ENCODE peak calls at places on chromosomes 11 and 22, in ten cellular contexts. One of them, this sample, is unnamed.

GRCh38 chr11:128624269-128625170 is 37.2 kb upstream of the ETS1 start:
- DNase-seq in fibroblast of lung: no peak
- DNase-seq in stomach: peak
- DNase-seq in body of pancreas: no peak
- DNase-seq in mammary epithelial cell: no peak
- DNase-seq in cardiac muscle cell: no peak
- DNase-seq in gastrocnemius medialis: peak
- DNase-seq in colonic mucosa: no peak
- DNase-seq in upper lobe of right lung: no peak
- DNase-seq in uterus: no peak
- DNase-seq in this sample: no peak

GRCh38 chr22:24390576-24390975 is 36.8 kb upstream of the ADORA2A start:
- DNase-seq in gastrocnemius medialis: no peak
- DNase-seq in fibroblast of lung: no peak
- DNase-seq in cardiac muscle cell: peak
- DNase-seq in uterus: peak
- DNase-seq in mammary epithelial cell: no peak
- DNase-seq in body of pancreas: no peak
- DNase-seq in colonic mucosa: no peak
- DNase-seq in stomach: no peak
- DNase-seq in upper lobe of right lung: no peak
- DNase-seq in this sample: no peak

GRCh38 chr11:130580372-130580771 is 131.9 kb downstream of the ADAMTS15 start:
- DNase-seq in mammary epithelial cell: peak
- DNase-seq in fibroblast of lung: peak
- DNase-seq in upper lobe of right lung: no peak
- DNase-seq in gastrocnemius medialis: no peak
- DNase-seq in body of pancreas: no peak
- DNase-seq in stomach: no peak
- DNase-seq in cardiac muscle cell: peak
- DNase-seq in uterus: peak
- DNase-seq in colonic mucosa: no peak
- DNase-seq in this sample: no peak

GRCh38 chr11:86575208-86575855 is 97.1 kb downstream of the ME3 start:
- DNase-seq in upper lobe of right lung: no peak
- DNase-seq in fibroblast of lung: peak
- DNase-seq in uterus: no peak
- DNase-seq in mammary epithelial cell: no peak
- DNase-seq in colonic mucosa: no peak
- DNase-seq in gastrocnemius medialis: no peak
- DNase-seq in body of pancreas: no peak
- DNase-seq in stomach: no peak
- DNase-seq in cardiac muscle cell: peak
- DNase-seq in this sample: no peak

GRCh38 chr11:27391336-27392015 is 28.5 kb upstream of the CCDC34 start:
- DNase-seq in colonic mucosa: no peak
- DNase-seq in uterus: no peak
- DNase-seq in body of pancreas: no peak
- DNase-seq in mammary epithelial cell: peak
- DNase-seq in gastrocnemius medialis: no peak
- DNase-seq in upper lobe of right lung: no peak
- DNase-seq in fibroblast of lung: no peak
- DNase-seq in cardiac muscle cell: no peak
- DNase-seq in stomach: no peak
- DNase-seq in this sample: no peak

GRCh38 chr22:47997612-47998011 is 1235.2 kb downstream of the TBC1D22A start:
- DNase-seq in upper lobe of right lung: no peak
- DNase-seq in body of pancreas: no peak
- DNase-seq in cardiac muscle cell: no peak
- DNase-seq in fibroblast of lung: no peak
- DNase-seq in gastrocnemius medialis: no peak
- DNase-seq in colonic mucosa: no peak
- DNase-seq in stomach: no peak
- DNase-seq in mammary epithelial cell: no peak
- DNase-seq in uterus: no peak
- DNase-seq in this sample: no peak

GRCh38 chr22:50443202-50443601 is 31.6 kb downstream of the SBF1 start:
- DNase-seq in colonic mucosa: no peak
- DNase-seq in uterus: no peak
- DNase-seq in fibroblast of lung: no peak
- DNase-seq in mammary epithelial cell: no peak
- DNase-seq in gastrocnemius medialis: no peak
- DNase-seq in upper lobe of right lung: no peak
- DNase-seq in body of pancreas: peak
- DNase-seq in cardiac muscle cell: no peak
- DNase-seq in stomach: no peak
- DNase-seq in this sample: no peak

GRCh38 chr22:42926034-42926433 is 69.0 kb upstream of the ARFGAP3 start:
- DNase-seq in mammary epithelial cell: no peak
- DNase-seq in uterus: no peak
- DNase-seq in body of pancreas: no peak
- DNase-seq in fibroblast of lung: no peak
- DNase-seq in upper lobe of right lung: peak
- DNase-seq in stomach: peak
- DNase-seq in cardiac muscle cell: peak
- DNase-seq in colonic mucosa: no peak
- DNase-seq in gastrocnemius medialis: no peak
- DNase-seq in this sample: no peak

GRCh38 chr11:133228406-133229330 is 303.6 kb downstream of the OPCML start:
- DNase-seq in mammary epithelial cell: no peak
- DNase-seq in stomach: peak
- DNase-seq in cardiac muscle cell: no peak
- DNase-seq in colonic mucosa: peak
- DNase-seq in fibroblast of lung: no peak
- DNase-seq in uterus: no peak
- DNase-seq in upper lobe of right lung: no peak
- DNase-seq in body of pancreas: peak
- DNase-seq in gastrocnemius medialis: no peak
- DNase-seq in this sample: peak

GRCh38 chr11:19187880-19188279 is 13.9 kb downstream of the CSRP3 start:
- DNase-seq in uterus: no peak
- DNase-seq in cardiac muscle cell: no peak
- DNase-seq in mammary epithelial cell: peak
- DNase-seq in body of pancreas: no peak
- DNase-seq in fibroblast of lung: no peak
- DNase-seq in upper lobe of right lung: no peak
- DNase-seq in colonic mucosa: no peak
- DNase-seq in gastrocnemius medialis: no peak
- DNase-seq in stomach: no peak
- DNase-seq in this sample: no peak

GRCh38 chr11:20110908-20111669 is 49.2 kb downstream of the DBX1 start:
- DNase-seq in colonic mucosa: peak
- DNase-seq in upper lobe of right lung: no peak
- DNase-seq in gastrocnemius medialis: no peak
- DNase-seq in uterus: peak
- DNase-seq in mammary epithelial cell: peak
- DNase-seq in cardiac muscle cell: peak
- DNase-seq in fibroblast of lung: peak
- DNase-seq in body of pancreas: peak
- DNase-seq in stomach: peak
- DNase-seq in this sample: peak

GRCh38 chr11:95092549-95093324 is 3.1 kb downstream of the ENDOD1 start:
- DNase-seq in stomach: no peak
- DNase-seq in fibroblast of lung: peak
- DNase-seq in upper lobe of right lung: no peak
- DNase-seq in colonic mucosa: peak
- DNase-seq in gastrocnemius medialis: no peak
- DNase-seq in body of pancreas: no peak
- DNase-seq in mammary epithelial cell: peak
- DNase-seq in cardiac muscle cell: peak
- DNase-seq in uterus: no peak
- DNase-seq in this sample: no peak

GRCh38 chr11:971092-971690 is 45.5 kb downstream of the AP2A2 start:
- DNase-seq in gastrocnemius medialis: no peak
- DNase-seq in upper lobe of right lung: no peak
- DNase-seq in fibroblast of lung: no peak
- DNase-seq in uterus: no peak
- DNase-seq in colonic mucosa: no peak
- DNase-seq in stomach: no peak
- DNase-seq in body of pancreas: no peak
- DNase-seq in cardiac muscle cell: no peak
- DNase-seq in mammary epithelial cell: no peak
- DNase-seq in this sample: no peak

GRCh38 chr11:92154611-92155010 is 70.0 kb upstream of the FAT3 start:
- DNase-seq in upper lobe of right lung: no peak
- DNase-seq in fibroblast of lung: no peak
- DNase-seq in mammary epithelial cell: no peak
- DNase-seq in colonic mucosa: no peak
- DNase-seq in gastrocnemius medialis: no peak
- DNase-seq in cardiac muscle cell: no peak
- DNase-seq in stomach: no peak
- DNase-seq in body of pancreas: no peak
- DNase-seq in uterus: no peak
- DNase-seq in this sample: no peak

GRCh38 chr22:27682438-27682837 is 119.1 kb downstream of the MN1 start:
- DNase-seq in upper lobe of right lung: no peak
- DNase-seq in uterus: no peak
- DNase-seq in gastrocnemius medialis: no peak
- DNase-seq in mammary epithelial cell: no peak
- DNase-seq in fibroblast of lung: no peak
- DNase-seq in colonic mucosa: no peak
- DNase-seq in body of pancreas: no peak
- DNase-seq in cardiac muscle cell: no peak
- DNase-seq in stomach: no peak
- DNase-seq in this sample: no peak
- TF ChIP-seq CTCF in upper lobe of right lung: no peak
- TF ChIP-seq CTCF in uterus: no peak
- TF ChIP-seq CTCF in gastrocnemius medialis: peak
- TF ChIP-seq CTCF in mammary epithelial cell: peak
- TF ChIP-seq CTCF in fibroblast of lung: peak
- TF ChIP-seq CTCF in colonic mucosa: no peak
- TF ChIP-seq CTCF in body of pancreas: no peak
- TF ChIP-seq CTCF in cardiac muscle cell: peak
- TF ChIP-seq CTCF in stomach: no peak
- TF ChIP-seq CTCF in this sample: peak

GRCh38 chr11:65524747-65525658 is at the start of gene SCYL1:
- DNase-seq in mammary epithelial cell: peak
- DNase-seq in stomach: peak
- DNase-seq in colonic mucosa: peak
- DNase-seq in gastrocnemius medialis: peak
- DNase-seq in uterus: peak
- DNase-seq in cardiac muscle cell: peak
- DNase-seq in upper lobe of right lung: peak
- DNase-seq in fibroblast of lung: peak
- DNase-seq in body of pancreas: peak
- DNase-seq in this sample: peak

GRCh38 chr11:65526744-65527143 is 1.9 kb downstream of the SCYL1 start:
- DNase-seq in stomach: no peak
- DNase-seq in upper lobe of right lung: peak
- DNase-seq in uterus: no peak
- DNase-seq in gastrocnemius medialis: no peak
- DNase-seq in body of pancreas: no peak
- DNase-seq in mammary epithelial cell: no peak
- DNase-seq in colonic mucosa: no peak
- DNase-seq in fibroblast of lung: no peak
- DNase-seq in cardiac muscle cell: no peak
- DNase-seq in this sample: no peak

GRCh38 chr11:65525659-65526480 is 987 bp downstream of the SCYL1 start:
- DNase-seq in upper lobe of right lung: peak
- DNase-seq in colonic mucosa: no peak
- DNase-seq in uterus: no peak
- DNase-seq in mammary epithelial cell: no peak
- DNase-seq in fibroblast of lung: no peak
- DNase-seq in gastrocnemius medialis: no peak
- DNase-seq in body of pancreas: no peak
- DNase-seq in stomach: no peak
- DNase-seq in cardiac muscle cell: no peak
- DNase-seq in this sample: no peak

GRCh38 chr11:65524010-65524746 is 705 bp upstream of the SCYL1 start:
- DNase-seq in mammary epithelial cell: peak
- DNase-seq in body of pancreas: peak
- DNase-seq in upper lobe of right lung: peak
- DNase-seq in uterus: peak
- DNase-seq in fibroblast of lung: no peak
- DNase-seq in colonic mucosa: peak
- DNase-seq in gastrocnemius medialis: no peak
- DNase-seq in cardiac muscle cell: no peak
- DNase-seq in stomach: no peak
- DNase-seq in this sample: peak

GRCh38 chr11:65522640-65523322 is 2.1 kb upstream of the SCYL1 start:
- DNase-seq in colonic mucosa: no peak
- DNase-seq in uterus: no peak
- DNase-seq in cardiac muscle cell: peak
- DNase-seq in upper lobe of right lung: peak
- DNase-seq in mammary epithelial cell: no peak
- DNase-seq in fibroblast of lung: no peak
- DNase-seq in gastrocnemius medialis: no peak
- DNase-seq in stomach: no peak
- DNase-seq in body of pancreas: no peak
- DNase-seq in this sample: no peak
- H3K4me3 ChIP-seq in colonic mucosa: peak
- H3K4me3 ChIP-seq in uterus: no peak
- H3K4me3 ChIP-seq in cardiac muscle cell: no peak
- H3K4me3 ChIP-seq in upper lobe of right lung: no peak
- H3K4me3 ChIP-seq in mammary epithelial cell: no peak
- H3K4me3 ChIP-seq in fibroblast of lung: no peak
- H3K4me3 ChIP-seq in gastrocnemius medialis: no peak
- H3K4me3 ChIP-seq in stomach: no peak
- H3K4me3 ChIP-seq in body of pancreas: no peak
- H3K4me3 ChIP-seq in this sample: no peak

DNA sequence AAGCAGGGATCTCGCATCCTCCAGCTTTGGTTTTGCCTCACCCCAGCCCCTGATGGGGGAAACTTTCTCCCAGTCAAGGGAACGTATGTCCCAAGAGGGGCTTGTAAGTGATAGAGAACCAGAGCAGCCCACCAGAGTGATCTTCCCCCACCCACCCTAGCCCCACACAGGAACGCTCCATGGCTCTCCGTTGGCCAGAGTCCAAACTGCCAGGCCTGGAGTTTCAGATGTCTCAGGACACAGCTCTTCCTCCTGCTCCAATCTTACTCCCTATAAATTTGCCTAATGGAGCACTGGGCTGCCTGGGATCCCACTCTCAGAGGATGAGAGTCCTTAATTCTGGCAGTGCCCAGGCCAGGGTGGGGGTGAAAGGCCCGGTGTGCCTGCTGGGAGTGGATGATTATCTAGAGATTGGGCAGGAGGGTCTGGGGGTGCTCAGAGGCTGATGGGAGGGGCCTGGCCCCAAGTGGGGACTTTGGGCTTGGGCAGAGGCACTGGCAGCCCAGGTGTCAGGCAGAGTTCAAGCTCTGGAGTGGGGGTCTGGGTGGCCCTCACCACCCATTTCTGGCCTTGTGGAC is 79.9 kb downstream of the WNT7B start:
- DNase-seq in upper lobe of right lung: peak
- DNase-seq in fibroblast of lung: no peak
- DNase-seq in stomach: no peak
- DNase-seq in cardiac muscle cell: no peak
- DNase-seq in mammary epithelial cell: no peak
- DNase-seq in colonic mucosa: no peak
- DNase-seq in body of pancreas: no peak
- DNase-seq in gastrocnemius medialis: no peak
- DNase-seq in uterus: no peak
- DNase-seq in this sample: peak
- H3K27ac ChIP-seq in upper lobe of right lung: no peak
- H3K27ac ChIP-seq in fibroblast of lung: no peak
- H3K27ac ChIP-seq in stomach: no peak
- H3K27ac ChIP-seq in cardiac muscle cell: no peak
- H3K27ac ChIP-seq in mammary epithelial cell: no peak
- H3K27ac ChIP-seq in colonic mucosa: no peak
- H3K27ac ChIP-seq in body of pancreas: no peak
- H3K27ac ChIP-seq in gastrocnemius medialis: no peak
- H3K27ac ChIP-seq in uterus: no peak
- H3K27ac ChIP-seq in this sample: no peak

GRCh38 chr11:3049430-3050243 is 7.6 kb downstream of the CARS1 start:
- DNase-seq in gastrocnemius medialis: peak
- DNase-seq in stomach: peak
- DNase-seq in mammary epithelial cell: peak
- DNase-seq in upper lobe of right lung: peak
- DNase-seq in colonic mucosa: peak
- DNase-seq in cardiac muscle cell: peak
- DNase-seq in body of pancreas: peak
- DNase-seq in fibroblast of lung: peak
- DNase-seq in uterus: peak
- DNase-seq in this sample: peak
- TF ChIP-seq CTCF in gastrocnemius medialis: no peak
- TF ChIP-seq CTCF in stomach: no peak
- TF ChIP-seq CTCF in mammary epithelial cell: peak
- TF ChIP-seq CTCF in upper lobe of right lung: peak
- TF ChIP-seq CTCF in colonic mucosa: no peak
- TF ChIP-seq CTCF in cardiac muscle cell: peak
- TF ChIP-seq CTCF in body of pancreas: no peak
- TF ChIP-seq CTCF in fibroblast of lung: peak
- TF ChIP-seq CTCF in uterus: peak
- TF ChIP-seq CTCF in this sample: no peak